ENCODE peak calls at places on chromosomes 5 and 9, in six cellular contexts. W is H9, Q is OCI-LY7, J is HCT116, U is osteoblast, G is PC-9. A is an unnamed sample.

GRCh38 chr5:124080256-124080655 is 568.3 kb downstream of the CSNK1G3 start:
- DNase-seq in Q (no peak), U (no peak), J (no peak), W (no peak), G (no peak), A (no peak)

GRCh38 chr5:59272744-59273427 is 620.6 kb downstream of the PDE4D start:
- DNase-seq in G (no peak), J (no peak), U (no peak), W (no peak), Q (no peak), A (no peak)

GRCh38 chr9:137461663-137462395 is 2.7 kb upstream of the NSMF start:
- DNase-seq in G (no peak), J (peak; percentile 78), U (peak; percentile 94), W (peak; percentile 94), Q (peak; percentile 94), A (peak; percentile 92)

GRCh38 chr9:107749787-107750444 is 260.3 kb upstream of the KLF4 start:
- DNase-seq in W (peak; percentile 79), G (peak; percentile 86), Q (no peak), J (peak; percentile 85), U (peak; percentile 84), A (peak; percentile 69)

GRCh38 chr9:107489144-107489673 is 360 bp downstream of the KLF4 start:
- DNase-seq in G (no peak), W (no peak), J (no peak), U (no peak), Q (no peak), A (no peak)

GRCh38 chr9:110604101-110604710 is 24.7 kb upstream of the SVEP1 start:
- DNase-seq in W (no peak), U (peak; percentile 35), J (no peak), Q (no peak), G (no peak), A (no peak)

GRCh38 chr5:998276-998974 is 10.2 kb upstream of the NKD2 start:
- DNase-seq in U (peak; percentile 77), Q (no peak), G (no peak), J (no peak), W (no peak), A (no peak)

GRCh38 chr9:99736291-99736690 is 85.4 kb upstream of the NR4A3 start:
- DNase-seq in U (peak; percentile 49), Q (no peak), W (no peak), G (no peak), J (no peak), A (no peak)

GRCh38 chr5:94326579-94326978 is 291.8 kb downstream of the KIAA0825 start:
- DNase-seq in U (no peak), G (peak; percentile 2), J (no peak), W (no peak), Q (no peak), A (no peak)

GRCh38 chr5:43156388-43156787 is 35.6 kb upstream of the NIM1K start:
- DNase-seq in U (peak; percentile 70), G (no peak), Q (no peak), W (no peak), J (no peak), A (no peak)

GRCh38 chr9:106980551-106981101 is 117.7 kb downstream of the ZNF462 start:
- DNase-seq in J (no peak), W (no peak), Q (peak; percentile 22), U (peak; percentile 23), G (no peak), A (no peak)

GRCh38 chr5:135880278-135880677 is 15.4 kb downstream of the IL9 start:
- DNase-seq in Q (peak; percentile 40), W (peak; percentile 80), G (peak; percentile 30), J (peak; percentile 15), U (peak; percentile 73), A (peak; percentile 75)

GRCh38 chr5:35436441-35437057 is 181.1 kb upstream of the SPEF2 start:
- DNase-seq in G (no peak), J (peak; percentile 13), U (no peak), W (no peak), Q (peak; percentile 37), A (peak; percentile 52)

GRCh38 chr9:31168161-31168560 is 1216.3 kb upstream of the ACO1 start:
- DNase-seq in J (no peak), G (no peak), W (no peak), U (no peak), Q (no peak), A (no peak)

GRCh38 chr5:143921525-143922311 is 109.8 kb downstream of the HMHB1 start:
- DNase-seq in Q (no peak), J (no peak), U (peak; percentile 69), G (peak; percentile 37), W (no peak), A (no peak)

GRCh38 chr5:67679184-67679855 is 482.7 kb upstream of the CD180 start:
- DNase-seq in U (no peak), G (no peak), Q (peak; percentile 2), W (no peak), J (no peak), A (peak; percentile 1)

GRCh38 chr5:139294372-139295165 is 1.0 kb downstream of the MATR3 start:
- DNase-seq in J (peak; percentile 65), Q (peak; percentile 81), W (no peak), G (peak; percentile 67), U (peak; percentile 53), A (peak; percentile 73)

GRCh38 chr9:38346811-38347735 is 45.4 kb upstream of the ALDH1B1 start:
- DNase-seq in G (no peak), W (peak; percentile 31), Q (no peak), U (peak; percentile 42), J (no peak), A (peak; percentile 58)

GRCh38 chr9:136820947-136821332 is 13.2 kb downstream of the RABL6 start:
- DNase-seq in J (no peak), G (no peak), Q (no peak), W (no peak), U (no peak), A (peak; percentile 56)

GRCh38 chr9:33942471-33943083 is 106.1 kb downstream of the UBAP2 start:
- DNase-seq in U (peak; percentile 90), W (no peak), Q (no peak), G (no peak), J (no peak), A (no peak)

GRCh38 chr5:57434227-57434640 is 48.4 kb downstream of the ACTBL2 start:
- DNase-seq in G (peak; percentile 15), W (no peak), U (no peak), J (no peak), Q (no peak), A (no peak)

DNA sequence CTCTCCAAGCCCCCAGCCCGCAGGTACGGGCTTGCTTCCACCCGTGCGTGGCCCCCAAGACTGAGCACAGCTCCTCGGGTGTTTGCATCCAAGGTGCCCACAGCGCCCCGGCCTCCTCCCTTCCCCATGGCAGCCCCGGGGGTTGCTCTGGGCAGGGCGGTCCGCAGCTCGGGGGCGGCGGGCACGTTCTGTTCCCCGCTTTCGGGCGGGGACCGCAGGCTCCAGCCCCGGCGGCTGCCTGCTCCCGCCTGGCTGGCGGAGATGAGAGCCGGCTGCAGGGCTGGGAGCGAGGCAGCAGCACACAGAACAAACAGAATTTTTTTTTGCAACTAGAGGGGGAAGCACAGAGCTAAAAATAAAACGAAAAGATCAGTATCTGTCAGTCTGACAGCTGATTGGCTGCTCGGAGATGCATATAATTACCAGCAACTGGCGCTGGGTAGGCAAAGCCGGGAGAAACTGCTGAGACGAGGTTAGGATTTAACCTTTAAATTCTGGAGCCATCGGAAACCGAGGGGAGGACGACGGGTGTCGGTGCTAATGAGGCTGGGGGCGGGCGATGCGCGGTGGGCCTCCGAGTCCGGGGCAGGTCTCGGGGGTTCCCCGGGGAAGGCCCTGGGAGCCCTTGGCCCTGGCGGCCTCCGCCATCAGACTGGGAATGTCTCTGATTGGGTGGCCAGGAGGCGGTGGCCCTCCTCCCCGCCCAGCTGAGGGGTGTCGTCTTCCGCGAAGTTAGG is 142.7 kb upstream of the IER5L start:
- DNase-seq in G (peak; percentile 48), U (peak; percentile 98), Q (no peak), W (peak; percentile 64), J (no peak), A (peak; percentile 82)
- TF ChIP-seq CTCF in G (no peak), U (no peak), Q (no peak), W (no peak), J (no peak), A (peak; percentile 18)

GRCh38 chr9:37324691-37325490 is 97.6 kb upstream of the GRHPR start:
- DNase-seq in U (peak; percentile 4), G (no peak), Q (peak; percentile 97), J (no peak), W (no peak), A (peak; percentile 13)
- H3K79me2 ChIP-seq in U (no peaks in the 10 kb centered on the region), G (no peaks in the 10 kb centered on the region), Q (peaks cover 68% of the 10 kb centered on the region), J (no peaks in the 10 kb centered on the region), W (no peaks in the 10 kb centered on the region), A (no peaks in the 10 kb centered on the region)

GRCh38 chr9:32915802-32916201 is 85.6 kb downstream of the APTX start:
- DNase-seq in J (no peak), U (no peak), W (no peak), G (no peak), Q (no peak), A (no peak)

GRCh38 chr9:32918628-32919027 is 82.8 kb downstream of the APTX start:
- DNase-seq in U (no peak), G (no peak), J (no peak), W (no peak), Q (no peak), A (peak; percentile 53)
- TF ChIP-seq CTCF in U (no peak), G (no peak), J (no peak), W (no peak), Q (no peak), A (no peak)

DNA sequence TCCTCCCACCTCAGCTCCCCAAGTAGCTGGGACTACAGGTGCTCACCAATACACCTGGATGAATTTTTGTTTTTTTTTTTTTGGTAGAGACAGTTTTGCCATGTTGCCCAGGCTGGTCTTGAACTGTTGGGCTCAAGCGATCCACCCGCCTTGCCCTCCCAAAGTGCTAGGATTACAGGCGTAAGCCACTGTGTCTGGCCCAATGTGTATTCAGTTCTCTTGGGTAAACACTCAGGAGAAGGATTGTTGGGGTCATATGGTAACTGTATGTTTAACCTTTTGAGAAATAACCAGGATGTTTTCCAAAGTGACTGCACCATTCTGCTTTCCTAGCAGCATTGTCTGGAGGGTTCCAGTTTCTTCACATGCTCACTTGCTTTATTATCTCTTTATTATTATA is 67.4 kb downstream of the TNPO1 start:
- DNase-seq in W (no peak), G (no peak), J (no peak), Q (no peak), U (no peak), A (no peak)
- H3K79me2 ChIP-seq in W (no peaks in the 10 kb centered on the region), G (peaks cover 23% of the 10 kb centered on the region), J (peaks cover 89% of the 10 kb centered on the region), Q (peaks cover 16% of the 10 kb centered on the region), U (peaks cover 83% of the 10 kb centered on the region), A (peaks cover 35% of the 10 kb centered on the region)

GRCh38 chr9:70413798-70414775 is at the start of gene KLF9:
- DNase-seq in G (peak; percentile 80), U (peak; percentile 99), Q (peak; percentile 84), J (peak; percentile 89), W (peak; percentile 92), A (peak; percentile 93)

GRCh38 chr9:70412678-70413426 is 1.6 kb downstream of the KLF9 start:
- DNase-seq in U (peak; percentile 96), W (peak; percentile 29), J (no peak), Q (no peak), G (peak; percentile 58), A (peak; percentile 37)

GRCh38 chr9:70411930-70412677 is 2.4 kb downstream of the KLF9 start:
- DNase-seq in W (peak; percentile 75), G (peak; percentile 81), Q (no peak), J (peak; percentile 27), U (peak; percentile 97), A (peak; percentile 72)

GRCh38 chr9:70415041-70415440 is 584 bp upstream of the KLF9 start:
- DNase-seq in U (no peak), J (no peak), W (no peak), Q (no peak), G (no peak), A (no peak)

GRCh38 chr9:70413427-70413797 is 1.0 kb downstream of the KLF9 start:
- DNase-seq in G (no peak), J (no peak), Q (no peak), U (peak; percentile 88), W (no peak), A (peak; percentile 70)
- TF ChIP-seq CTCF in G (no peak), J (no peak), Q (no peak), U (no peak), W (no peak), A (no peak)

A was measured in GM23338.